ENCODE peak calls at places on chromosome 18, in eight cellular contexts. One of them, this sample, is unnamed.

GRCh38 chr18:50465211-50466153 is 90.6 kb downstream of the SKA1 start:
- DNase-seq in central memory CD8-positive, alpha-beta T cell: no peak
- DNase-seq in activated CD8-positive, alpha-beta memory T cell treated with anti-CD3 and anti-CD28 coated beads, Interleukin-2, amount 50 U/mL, for 48 hours: no peak
- DNase-seq in germinal center: no peak
- DNase-seq in astrocyte: no peak
- DNase-seq in HuH-7.5: no peak
- DNase-seq in NCI-H345: no peak
- DNase-seq in kidney tubule cell: no peak
- DNase-seq in this sample: no peak

GRCh38 chr18:46324087-46324486 is 219.9 kb downstream of the HAUS1 start:
- DNase-seq in central memory CD8-positive, alpha-beta T cell: no peak
- DNase-seq in activated CD8-positive, alpha-beta memory T cell treated with anti-CD3 and anti-CD28 coated beads, Interleukin-2, amount 50 U/mL, for 48 hours: no peak
- DNase-seq in germinal center: no peak
- DNase-seq in astrocyte: no peak
- DNase-seq in HuH-7.5: no peak
- DNase-seq in NCI-H345: peak; percentile 15
- DNase-seq in kidney tubule cell: no peak
- DNase-seq in this sample: no peak

GRCh38 chr18:22411442-22411841 is 6.3 kb downstream of the CTAGE1 start:
- DNase-seq in central memory CD8-positive, alpha-beta T cell: no peak
- DNase-seq in activated CD8-positive, alpha-beta memory T cell treated with anti-CD3 and anti-CD28 coated beads, Interleukin-2, amount 50 U/mL, for 48 hours: no peak
- DNase-seq in germinal center: no peak
- DNase-seq in astrocyte: peak; percentile 68
- DNase-seq in HuH-7.5: no peak
- DNase-seq in NCI-H345: no peak
- DNase-seq in kidney tubule cell: no peak
- DNase-seq in this sample: no peak

GRCh38 chr18:62436636-62437519 is 85.9 kb upstream of the ZCCHC2 start:
- DNase-seq in central memory CD8-positive, alpha-beta T cell: no peak
- DNase-seq in activated CD8-positive, alpha-beta memory T cell treated with anti-CD3 and anti-CD28 coated beads, Interleukin-2, amount 50 U/mL, for 48 hours: peak; percentile 13
- DNase-seq in germinal center: no peak
- DNase-seq in astrocyte: peak; percentile 39
- DNase-seq in HuH-7.5: no peak
- DNase-seq in NCI-H345: no peak
- DNase-seq in kidney tubule cell: peak; percentile 35
- DNase-seq in this sample: no peak

GRCh38 chr18:63244585-63244984 is 75.0 kb downstream of the BCL2 start:
- DNase-seq in central memory CD8-positive, alpha-beta T cell: no peak
- DNase-seq in activated CD8-positive, alpha-beta memory T cell treated with anti-CD3 and anti-CD28 coated beads, Interleukin-2, amount 50 U/mL, for 48 hours: no peak
- DNase-seq in germinal center: no peak
- DNase-seq in astrocyte: no peak
- DNase-seq in HuH-7.5: no peak
- DNase-seq in NCI-H345: no peak
- DNase-seq in kidney tubule cell: no peak
- DNase-seq in this sample: no peak

GRCh38 chr18:79487198-79488165 is 91.8 kb downstream of the NFATC1 start:
- DNase-seq in central memory CD8-positive, alpha-beta T cell: no peak
- DNase-seq in activated CD8-positive, alpha-beta memory T cell treated with anti-CD3 and anti-CD28 coated beads, Interleukin-2, amount 50 U/mL, for 48 hours: no peak
- DNase-seq in germinal center: no peak
- DNase-seq in astrocyte: no peak
- DNase-seq in HuH-7.5: no peak
- DNase-seq in NCI-H345: no peak
- DNase-seq in kidney tubule cell: no peak
- DNase-seq in this sample: no peak

GRCh38 chr18:45664824-45665763 is 49.8 kb downstream of the SLC14A2 start:
- DNase-seq in central memory CD8-positive, alpha-beta T cell: peak; percentile 59
- DNase-seq in activated CD8-positive, alpha-beta memory T cell treated with anti-CD3 and anti-CD28 coated beads, Interleukin-2, amount 50 U/mL, for 48 hours: peak; percentile 72
- DNase-seq in germinal center: peak; percentile 72
- DNase-seq in astrocyte: peak; percentile 26
- DNase-seq in HuH-7.5: peak; percentile 35
- DNase-seq in NCI-H345: peak; percentile 65
- DNase-seq in kidney tubule cell: peak; percentile 70
- DNase-seq in this sample: peak; percentile 67

GRCh38 chr18:6270791-6271216 is 143.9 kb downstream of the L3MBTL4 start:
- DNase-seq in central memory CD8-positive, alpha-beta T cell: no peak
- DNase-seq in activated CD8-positive, alpha-beta memory T cell treated with anti-CD3 and anti-CD28 coated beads, Interleukin-2, amount 50 U/mL, for 48 hours: no peak
- DNase-seq in germinal center: no peak
- DNase-seq in astrocyte: no peak
- DNase-seq in HuH-7.5: no peak
- DNase-seq in NCI-H345: no peak
- DNase-seq in kidney tubule cell: no peak
- DNase-seq in this sample: no peak

GRCh38 chr18:68803371-68803770 is 5.5 kb downstream of the CCDC102B start:
- DNase-seq in central memory CD8-positive, alpha-beta T cell: no peak
- DNase-seq in activated CD8-positive, alpha-beta memory T cell treated with anti-CD3 and anti-CD28 coated beads, Interleukin-2, amount 50 U/mL, for 48 hours: no peak
- DNase-seq in germinal center: no peak
- DNase-seq in astrocyte: peak; percentile 91
- DNase-seq in HuH-7.5: no peak
- DNase-seq in NCI-H345: no peak
- DNase-seq in kidney tubule cell: peak; percentile 11
- DNase-seq in this sample: no peak

GRCh38 chr18:51279367-51279984 is 82.0 kb upstream of the MEX3C start:
- DNase-seq in central memory CD8-positive, alpha-beta T cell: no peak
- DNase-seq in activated CD8-positive, alpha-beta memory T cell treated with anti-CD3 and anti-CD28 coated beads, Interleukin-2, amount 50 U/mL, for 48 hours: no peak
- DNase-seq in germinal center: no peak
- DNase-seq in astrocyte: no peak
- DNase-seq in HuH-7.5: peak; percentile 9
- DNase-seq in NCI-H345: no peak
- DNase-seq in kidney tubule cell: peak; percentile 35
- DNase-seq in this sample: no peak

GRCh38 chr18:26700201-26700600 is 151.8 kb upstream of the KCTD1 start:
- DNase-seq in central memory CD8-positive, alpha-beta T cell: no peak
- DNase-seq in activated CD8-positive, alpha-beta memory T cell treated with anti-CD3 and anti-CD28 coated beads, Interleukin-2, amount 50 U/mL, for 48 hours: no peak
- DNase-seq in germinal center: no peak
- DNase-seq in astrocyte: no peak
- DNase-seq in HuH-7.5: no peak
- DNase-seq in NCI-H345: no peak
- DNase-seq in kidney tubule cell: no peak
- DNase-seq in this sample: no peak

GRCh38 chr18:7735194-7735593 is 168.1 kb downstream of the PTPRM start:
- DNase-seq in central memory CD8-positive, alpha-beta T cell: no peak
- DNase-seq in activated CD8-positive, alpha-beta memory T cell treated with anti-CD3 and anti-CD28 coated beads, Interleukin-2, amount 50 U/mL, for 48 hours: no peak
- DNase-seq in germinal center: no peak
- DNase-seq in astrocyte: no peak
- DNase-seq in HuH-7.5: no peak
- DNase-seq in NCI-H345: no peak
- DNase-seq in kidney tubule cell: no peak
- DNase-seq in this sample: no peak

GRCh38 chr18:45348974-45349373 is 266.3 kb upstream of the SLC14A2 start:
- DNase-seq in central memory CD8-positive, alpha-beta T cell: no peak
- DNase-seq in activated CD8-positive, alpha-beta memory T cell treated with anti-CD3 and anti-CD28 coated beads, Interleukin-2, amount 50 U/mL, for 48 hours: no peak
- DNase-seq in germinal center: no peak
- DNase-seq in astrocyte: no peak
- DNase-seq in HuH-7.5: no peak
- DNase-seq in NCI-H345: no peak
- DNase-seq in kidney tubule cell: no peak
- DNase-seq in this sample: no peak

GRCh38 chr18:23683671-23684070 is 5.6 kb upstream of the LAMA3 start:
- DNase-seq in central memory CD8-positive, alpha-beta T cell: no peak
- DNase-seq in activated CD8-positive, alpha-beta memory T cell treated with anti-CD3 and anti-CD28 coated beads, Interleukin-2, amount 50 U/mL, for 48 hours: no peak
- DNase-seq in germinal center: no peak
- DNase-seq in astrocyte: peak; percentile 49
- DNase-seq in HuH-7.5: no peak
- DNase-seq in NCI-H345: no peak
- DNase-seq in kidney tubule cell: peak; percentile 66
- DNase-seq in this sample: no peak

GRCh38 chr18:457120-457519 is 43.4 kb downstream of the COLEC12 start:
- DNase-seq in central memory CD8-positive, alpha-beta T cell: no peak
- DNase-seq in activated CD8-positive, alpha-beta memory T cell treated with anti-CD3 and anti-CD28 coated beads, Interleukin-2, amount 50 U/mL, for 48 hours: no peak
- DNase-seq in germinal center: no peak
- DNase-seq in astrocyte: no peak
- DNase-seq in HuH-7.5: no peak
- DNase-seq in NCI-H345: no peak
- DNase-seq in kidney tubule cell: no peak
- DNase-seq in this sample: peak; percentile 36

GRCh38 chr18:7812431-7813063 is 245.4 kb downstream of the PTPRM start:
- DNase-seq in central memory CD8-positive, alpha-beta T cell: no peak
- DNase-seq in activated CD8-positive, alpha-beta memory T cell treated with anti-CD3 and anti-CD28 coated beads, Interleukin-2, amount 50 U/mL, for 48 hours: no peak
- DNase-seq in germinal center: no peak
- DNase-seq in astrocyte: peak; percentile 84
- DNase-seq in HuH-7.5: no peak
- DNase-seq in NCI-H345: no peak
- DNase-seq in kidney tubule cell: peak; percentile 85
- DNase-seq in this sample: no peak

GRCh38 chr18:70442933-70443332 is 154.1 kb downstream of the SOCS6 start:
- DNase-seq in central memory CD8-positive, alpha-beta T cell: no peak
- DNase-seq in activated CD8-positive, alpha-beta memory T cell treated with anti-CD3 and anti-CD28 coated beads, Interleukin-2, amount 50 U/mL, for 48 hours: no peak
- DNase-seq in germinal center: no peak
- DNase-seq in astrocyte: no peak
- DNase-seq in HuH-7.5: no peak
- DNase-seq in NCI-H345: no peak
- DNase-seq in kidney tubule cell: no peak
- DNase-seq in this sample: no peak

GRCh38 chr18:68699043-68699442 is 15.9 kb downstream of the TMX3 start:
- DNase-seq in central memory CD8-positive, alpha-beta T cell: no peak
- DNase-seq in activated CD8-positive, alpha-beta memory T cell treated with anti-CD3 and anti-CD28 coated beads, Interleukin-2, amount 50 U/mL, for 48 hours: no peak
- DNase-seq in germinal center: no peak
- DNase-seq in astrocyte: no peak
- DNase-seq in HuH-7.5: no peak
- DNase-seq in NCI-H345: no peak
- DNase-seq in kidney tubule cell: peak; percentile 18
- DNase-seq in this sample: no peak

GRCh38 chr18:40313030-40313642 is 1641.9 kb upstream of the PIK3C3 start:
- DNase-seq in central memory CD8-positive, alpha-beta T cell: no peak
- DNase-seq in activated CD8-positive, alpha-beta memory T cell treated with anti-CD3 and anti-CD28 coated beads, Interleukin-2, amount 50 U/mL, for 48 hours: no peak
- DNase-seq in germinal center: no peak
- DNase-seq in astrocyte: no peak
- DNase-seq in HuH-7.5: no peak
- DNase-seq in NCI-H345: no peak
- DNase-seq in kidney tubule cell: no peak
- DNase-seq in this sample: no peak

GRCh38 chr18:62088146-62088545 is 98.7 kb downstream of the PIGN start:
- DNase-seq in central memory CD8-positive, alpha-beta T cell: no peak
- DNase-seq in activated CD8-positive, alpha-beta memory T cell treated with anti-CD3 and anti-CD28 coated beads, Interleukin-2, amount 50 U/mL, for 48 hours: no peak
- DNase-seq in germinal center: no peak
- DNase-seq in astrocyte: peak; percentile 10
- DNase-seq in HuH-7.5: no peak
- DNase-seq in NCI-H345: no peak
- DNase-seq in kidney tubule cell: no peak
- DNase-seq in this sample: no peak

GRCh38 chr18:74060511-74061028 is 87.1 kb downstream of the FBXO15 start:
- DNase-seq in central memory CD8-positive, alpha-beta T cell: no peak
- DNase-seq in activated CD8-positive, alpha-beta memory T cell treated with anti-CD3 and anti-CD28 coated beads, Interleukin-2, amount 50 U/mL, for 48 hours: no peak
- DNase-seq in germinal center: no peak
- DNase-seq in astrocyte: no peak
- DNase-seq in HuH-7.5: no peak
- DNase-seq in NCI-H345: no peak
- DNase-seq in kidney tubule cell: no peak
- DNase-seq in this sample: no peak

GRCh38 chr18:13136689-13137040 is 81.9 kb upstream of the LDLRAD4 start:
- DNase-seq in central memory CD8-positive, alpha-beta T cell: no peak
- DNase-seq in activated CD8-positive, alpha-beta memory T cell treated with anti-CD3 and anti-CD28 coated beads, Interleukin-2, amount 50 U/mL, for 48 hours: peak; percentile 63
- DNase-seq in germinal center: peak; percentile 41
- DNase-seq in astrocyte: no peak
- DNase-seq in HuH-7.5: peak; percentile 86
- DNase-seq in NCI-H345: peak; percentile 15
- DNase-seq in kidney tubule cell: no peak
- DNase-seq in this sample: no peak

This sample was measured in HEK293T.